ENCODE peak calls at places on chromosome 1, in seven cellular contexts. One of them, this sample, is unnamed.

GRCh38 chr1:150869683-150870082 is 6.7 kb downstream of the ARNT start:
- DNase-seq in HCT116: no peak
- DNase-seq in endothelial cell of umbilical vein: no peak
- DNase-seq in spleen: no peak
- DNase-seq in stomach: no peak
- DNase-seq in sigmoid colon: no peak
- DNase-seq in K562: no peak
- DNase-seq in this sample: no peak

GRCh38 chr1:227786673-227787512 is 28.6 kb upstream of the PRSS38 start:
- DNase-seq in sigmoid colon: no peak
- DNase-seq in K562: no peak
- DNase-seq in endothelial cell of umbilical vein: no peak
- DNase-seq in spleen: peak
- DNase-seq in stomach: peak
- DNase-seq in HCT116: no peak
- DNase-seq in this sample: no peak

GRCh38 chr1:177122461-177122860 is 42.1 kb downstream of the ASTN1 start:
- DNase-seq in spleen: no peak
- DNase-seq in K562: no peak
- DNase-seq in sigmoid colon: no peak
- DNase-seq in HCT116: no peak
- DNase-seq in endothelial cell of umbilical vein: no peak
- DNase-seq in stomach: no peak
- DNase-seq in this sample: no peak

GRCh38 chr1:240029418-240029817 is 62.3 kb upstream of the FMN2 start:
- DNase-seq in endothelial cell of umbilical vein: no peak
- DNase-seq in stomach: no peak
- DNase-seq in HCT116: no peak
- DNase-seq in spleen: no peak
- DNase-seq in sigmoid colon: no peak
- DNase-seq in K562: no peak
- DNase-seq in this sample: no peak

GRCh38 chr1:24929091-24929875 is 793 bp downstream of the RUNX3 start:
- DNase-seq in K562: no peak
- DNase-seq in spleen: peak
- DNase-seq in sigmoid colon: peak
- DNase-seq in endothelial cell of umbilical vein: no peak
- DNase-seq in stomach: no peak
- DNase-seq in HCT116: no peak
- DNase-seq in this sample: peak

GRCh38 chr1:47824721-47825120 is 172.5 kb downstream of the TRABD2B start:
- DNase-seq in endothelial cell of umbilical vein: no peak
- DNase-seq in HCT116: no peak
- DNase-seq in spleen: no peak
- DNase-seq in stomach: no peak
- DNase-seq in K562: no peak
- DNase-seq in sigmoid colon: no peak
- DNase-seq in this sample: no peak

GRCh38 chr1:101605878-101606277 is 369.1 kb downstream of the S1PR1 start:
- DNase-seq in spleen: no peak
- DNase-seq in sigmoid colon: no peak
- DNase-seq in endothelial cell of umbilical vein: peak
- DNase-seq in HCT116: no peak
- DNase-seq in stomach: no peak
- DNase-seq in K562: no peak
- DNase-seq in this sample: no peak

GRCh38 chr1:79899914-79900313 is 893.4 kb upstream of the ADGRL4 start:
- DNase-seq in HCT116: no peak
- DNase-seq in spleen: no peak
- DNase-seq in endothelial cell of umbilical vein: peak
- DNase-seq in sigmoid colon: no peak
- DNase-seq in K562: no peak
- DNase-seq in stomach: no peak
- DNase-seq in this sample: no peak

GRCh38 chr1:37723390-37724078 is 31.2 kb downstream of the CDCA8 start:
- DNase-seq in HCT116: no peak
- DNase-seq in sigmoid colon: peak
- DNase-seq in stomach: no peak
- DNase-seq in endothelial cell of umbilical vein: no peak
- DNase-seq in spleen: no peak
- DNase-seq in K562: no peak
- DNase-seq in this sample: no peak

GRCh38 chr1:213982515-213982813 is 5.3 kb upstream of the PROX1 start:
- DNase-seq in spleen: no peak
- DNase-seq in HCT116: no peak
- DNase-seq in K562: no peak
- DNase-seq in sigmoid colon: no peak
- DNase-seq in endothelial cell of umbilical vein: no peak
- DNase-seq in stomach: no peak
- DNase-seq in this sample: no peak

GRCh38 chr1:58982259-58982998 is 198.6 kb upstream of the JUN start:
- DNase-seq in endothelial cell of umbilical vein: peak
- DNase-seq in stomach: peak
- DNase-seq in sigmoid colon: no peak
- DNase-seq in spleen: no peak
- DNase-seq in K562: no peak
- DNase-seq in HCT116: no peak
- DNase-seq in this sample: no peak

GRCh38 chr1:218760601-218761570 is 412.8 kb upstream of the LYPLAL1 start:
- DNase-seq in HCT116: no peak
- DNase-seq in sigmoid colon: no peak
- DNase-seq in spleen: no peak
- DNase-seq in K562: no peak
- DNase-seq in endothelial cell of umbilical vein: no peak
- DNase-seq in stomach: no peak
- DNase-seq in this sample: no peak

GRCh38 chr1:37926061-37926924 is 20.6 kb downstream of the INPP5B start:
- DNase-seq in spleen: no peak
- DNase-seq in HCT116: no peak
- DNase-seq in sigmoid colon: no peak
- DNase-seq in endothelial cell of umbilical vein: no peak
- DNase-seq in K562: no peak
- DNase-seq in stomach: no peak
- DNase-seq in this sample: no peak

GRCh38 chr1:226625326-226625725 is 76.8 kb downstream of the STUM start:
- DNase-seq in HCT116: no peak
- DNase-seq in sigmoid colon: peak
- DNase-seq in stomach: no peak
- DNase-seq in spleen: peak
- DNase-seq in endothelial cell of umbilical vein: no peak
- DNase-seq in K562: no peak
- DNase-seq in this sample: no peak

GRCh38 chr1:17067465-17068245 is 13.8 kb upstream of the SDHB start:
- DNase-seq in spleen: no peak
- DNase-seq in stomach: no peak
- DNase-seq in HCT116: no peak
- DNase-seq in endothelial cell of umbilical vein: no peak
- DNase-seq in sigmoid colon: no peak
- DNase-seq in K562: no peak
- DNase-seq in this sample: no peak

GRCh38 chr1:201736707-201737320 is 92.1 kb upstream of the IPO9 start:
- DNase-seq in stomach: no peak
- DNase-seq in K562: no peak
- DNase-seq in endothelial cell of umbilical vein: no peak
- DNase-seq in HCT116: no peak
- DNase-seq in spleen: no peak
- DNase-seq in sigmoid colon: no peak
- DNase-seq in this sample: no peak
- TF ChIP-seq POLR2AphosphoS5 in stomach: no peak
- TF ChIP-seq POLR2AphosphoS5 in K562: no peak
- TF ChIP-seq POLR2AphosphoS5 in endothelial cell of umbilical vein: no peak
- TF ChIP-seq POLR2AphosphoS5 in HCT116: no peak
- TF ChIP-seq POLR2AphosphoS5 in spleen: no peak
- TF ChIP-seq POLR2AphosphoS5 in sigmoid colon: no peak
- TF ChIP-seq POLR2AphosphoS5 in this sample: no peak

GRCh38 chr1:215488850-215489249 is 78.3 kb upstream of the KCTD3 start:
- DNase-seq in K562: no peak
- DNase-seq in spleen: no peak
- DNase-seq in sigmoid colon: no peak
- DNase-seq in stomach: no peak
- DNase-seq in endothelial cell of umbilical vein: no peak
- DNase-seq in HCT116: no peak
- DNase-seq in this sample: no peak
- H3K27ac ChIP-seq in K562: no peak
- H3K27ac ChIP-seq in spleen: no peak
- H3K27ac ChIP-seq in sigmoid colon: no peak
- H3K27ac ChIP-seq in stomach: no peak
- H3K27ac ChIP-seq in endothelial cell of umbilical vein: no peak
- H3K27ac ChIP-seq in HCT116: no peak
- H3K27ac ChIP-seq in this sample: no peak

GRCh38 chr1:28512058-28512611 is 6.3 kb downstream of the RCC1 start:
- DNase-seq in stomach: no peak
- DNase-seq in endothelial cell of umbilical vein: no peak
- DNase-seq in spleen: no peak
- DNase-seq in sigmoid colon: no peak
- DNase-seq in HCT116: no peak
- DNase-seq in K562: no peak
- DNase-seq in this sample: no peak

GRCh38 chr1:28507646-28508434 is 2.0 kb downstream of the RCC1 start:
- DNase-seq in stomach: no peak
- DNase-seq in K562: no peak
- DNase-seq in HCT116: no peak
- DNase-seq in endothelial cell of umbilical vein: no peak
- DNase-seq in spleen: no peak
- DNase-seq in sigmoid colon: no peak
- DNase-seq in this sample: no peak

GRCh38 chr1:28509705-28510349 is 4.0 kb downstream of the RCC1 start:
- DNase-seq in sigmoid colon: no peak
- DNase-seq in HCT116: no peak
- DNase-seq in endothelial cell of umbilical vein: no peak
- DNase-seq in spleen: no peak
- DNase-seq in stomach: no peak
- DNase-seq in K562: no peak
- DNase-seq in this sample: no peak

GRCh38 chr1:28508435-28508754 is 2.6 kb downstream of the RCC1 start:
- DNase-seq in K562: no peak
- DNase-seq in endothelial cell of umbilical vein: no peak
- DNase-seq in spleen: no peak
- DNase-seq in HCT116: no peak
- DNase-seq in sigmoid colon: no peak
- DNase-seq in stomach: no peak
- DNase-seq in this sample: no peak

GRCh38 chr1:28510350-28511223 is 4.7 kb downstream of the RCC1 start:
- DNase-seq in spleen: no peak
- DNase-seq in K562: peak
- DNase-seq in HCT116: no peak
- DNase-seq in sigmoid colon: no peak
- DNase-seq in endothelial cell of umbilical vein: peak
- DNase-seq in stomach: no peak
- DNase-seq in this sample: no peak
- TF ChIP-seq POLR2A in spleen: no peak
- TF ChIP-seq POLR2A in K562: peak
- TF ChIP-seq POLR2A in HCT116: peak
- TF ChIP-seq POLR2A in sigmoid colon: no peak
- TF ChIP-seq POLR2A in endothelial cell of umbilical vein: peak
- TF ChIP-seq POLR2A in stomach: no peak
- TF ChIP-seq POLR2A in this sample: no peak

GRCh38 chr1:184973308-184974085 is 811 bp downstream of the NIBAN1 start:
- DNase-seq in K562: peak
- DNase-seq in spleen: peak
- DNase-seq in HCT116: no peak
- DNase-seq in endothelial cell of umbilical vein: peak
- DNase-seq in stomach: peak
- DNase-seq in sigmoid colon: peak
- DNase-seq in this sample: peak
- TF ChIP-seq POLR2AphosphoS5 in K562: no peak
- TF ChIP-seq POLR2AphosphoS5 in spleen: no peak
- TF ChIP-seq POLR2AphosphoS5 in HCT116: no peak
- TF ChIP-seq POLR2AphosphoS5 in endothelial cell of umbilical vein: no peak
- TF ChIP-seq POLR2AphosphoS5 in stomach: no peak
- TF ChIP-seq POLR2AphosphoS5 in sigmoid colon: peak
- TF ChIP-seq POLR2AphosphoS5 in this sample: peak

DNA sequence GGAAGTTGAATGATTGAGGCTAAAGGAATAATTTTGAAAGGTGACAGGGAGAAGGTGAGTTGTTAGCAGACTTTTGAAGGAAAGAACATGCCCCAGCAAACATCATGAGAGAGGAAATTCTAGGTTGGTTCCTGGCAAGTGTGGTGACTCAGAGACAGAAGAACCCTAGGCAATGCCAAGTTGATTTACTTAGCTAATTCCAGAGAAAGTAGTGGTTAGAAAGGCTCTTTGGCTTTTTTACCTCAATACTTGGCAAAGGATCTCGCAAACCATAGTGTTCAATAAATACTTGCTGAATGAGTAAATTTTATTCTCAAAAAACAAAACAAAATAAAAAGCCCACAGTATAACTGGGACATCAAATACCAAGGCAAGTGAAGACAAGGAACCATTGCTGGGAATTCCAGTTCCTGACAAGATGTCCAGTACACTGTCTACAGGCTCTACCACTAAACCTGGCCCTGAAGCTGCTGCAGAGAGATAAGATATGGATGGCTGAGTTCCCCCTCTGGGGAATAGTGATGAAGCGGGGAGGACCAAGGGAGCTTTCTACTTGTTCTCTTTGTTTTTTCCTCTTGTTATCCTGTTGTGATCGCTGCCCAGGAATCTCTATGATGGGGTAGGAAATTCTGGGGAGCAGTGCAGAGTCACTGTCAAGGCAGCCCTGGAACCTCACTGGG is 48.2 kb downstream of the IL12RB2 start:
- DNase-seq in K562: peak
- DNase-seq in spleen: no peak
- DNase-seq in endothelial cell of umbilical vein: no peak
- DNase-seq in HCT116: no peak
- DNase-seq in sigmoid colon: no peak
- DNase-seq in stomach: no peak
- DNase-seq in this sample: no peak
- H3K27ac ChIP-seq in K562: no peak
- H3K27ac ChIP-seq in spleen: no peak
- H3K27ac ChIP-seq in endothelial cell of umbilical vein: no peak
- H3K27ac ChIP-seq in HCT116: no peak
- H3K27ac ChIP-seq in sigmoid colon: no peak
- H3K27ac ChIP-seq in stomach: no peak
- H3K27ac ChIP-seq in this sample: no peak

GRCh38 chr1:201481761-201482493 is 12.9 kb upstream of the PHLDA3 start:
- DNase-seq in sigmoid colon: peak
- DNase-seq in endothelial cell of umbilical vein: peak
- DNase-seq in stomach: peak
- DNase-seq in HCT116: peak
- DNase-seq in K562: peak
- DNase-seq in spleen: peak
- DNase-seq in this sample: peak
- TF ChIP-seq POLR2A in sigmoid colon: no peak
- TF ChIP-seq POLR2A in endothelial cell of umbilical vein: no peak
- TF ChIP-seq POLR2A in stomach: no peak
- TF ChIP-seq POLR2A in HCT116: no peak
- TF ChIP-seq POLR2A in K562: no peak
- TF ChIP-seq POLR2A in spleen: no peak
- TF ChIP-seq POLR2A in this sample: no peak

This sample was measured in upper lobe of left lung.